ENCODE peak calls at places on chromosomes 2 and 18, in four cellular contexts. G is stimulated activated CD4-positive, alpha-beta T cell treated with anti-CD3 and anti-CD28 coated beads, TNF-alpha, amount 100 ng/mL, for 1 hour; R is HT1080; V is endothelial cell. W is an unnamed sample.

GRCh38 chr2:127086800-127087737 is 19.9 kb downstream of the BIN1 start:
- DNase-seq in R (peak; percentile 16), V (peak; percentile 84), G (no peak), W (no peak)

GRCh38 chr2:152541712-152542111 is 175.5 kb downstream of the PRPF40A start:
- DNase-seq in V (no peak), G (no peak), R (no peak), W (no peak)

GRCh38 chr2:19987936-19988335 is 2.0 kb downstream of the WDR35 start:
- DNase-seq in G (no peak), R (no peak), V (no peak), W (no peak)

GRCh38 chr2:20916604-20917286 is 93.8 kb upstream of the LDAH start:
- DNase-seq in G (no peak), V (no peak), R (peak; percentile 33), W (peak; percentile 19)

GRCh38 chr2:96093528-96093927 is 22.8 kb downstream of the ADRA2B start:
- DNase-seq in R (no peak), G (no peak), V (no peak), W (no peak)

GRCh38 chr2:189022002-189022401 is 47.8 kb downstream of the COL3A1 start:
- DNase-seq in R (peak; percentile 11), V (no peak), G (no peak), W (peak; percentile 64)

GRCh38 chr2:101188683-101189405 is 37.7 kb upstream of the TBC1D8 start:
- DNase-seq in G (no peak), V (peak; percentile 64), R (peak; percentile 37), W (peak; percentile 68)

GRCh38 chr2:27164960-27165763 is 16.4 kb downstream of the TCF23 start:
- DNase-seq in V (no peak), R (no peak), G (no peak), W (no peak)

GRCh38 chr2:119208791-119209203 is 14.8 kb upstream of the STEAP3 start:
- DNase-seq in G (no peak), V (no peak), R (peak; percentile 99), W (peak; percentile 41)

GRCh38 chr18:64717026-64717425 is 568.1 kb upstream of the LINC00305 start:
- DNase-seq in G (no peak), R (peak; percentile 46), V (no peak), W (no peak)

W was measured in ELR.